ENCODE peak calls at places on chromosomes 7 and 10, in five cellular contexts. I is heart left ventricle, Q is right lobe of liver, E is esophagus squamous epithelium, A is vagina. T is an unnamed sample.

GRCh38 chr7:12653127-12653917 is 34.1 kb upstream of the ARL4A start:
- DNase-seq in I (no peak), Q (no peak), E (no peak), A (no peak), T (no peak)

GRCh38 chr7:28062197-28062988 is 118.2 kb downstream of the JAZF1 start:
- DNase-seq in I (peak), Q (peak), E (no peak), A (no peak), T (no peak)

GRCh38 chr7:47119408-47119807 is 462.5 kb downstream of the TNS3 start:
- DNase-seq in I (no peak), Q (no peak), E (no peak), A (no peak), T (no peak)

GRCh38 chr10:17227367-17228080 is 517 bp upstream of the VIM start:
- DNase-seq in I (no peak), Q (no peak), E (no peak), A (no peak), T (no peak)

GRCh38 chr10:28975891-28976471 is 298.7 kb downstream of the BAMBI start:
- DNase-seq in I (no peak), Q (no peak), E (no peak), A (no peak), T (no peak)

GRCh38 chr7:106504620-106505019 is 156.3 kb downstream of the CCDC71L start:
- DNase-seq in I (no peak), Q (no peak), E (no peak), A (no peak), T (no peak)

GRCh38 chr10:11609492-11610093 is 1.9 kb downstream of the USP6NL start:
- DNase-seq in I (no peak), Q (no peak), E (no peak), A (no peak), T (no peak)

GRCh38 chr7:47470567-47471357 is 111.1 kb downstream of the TNS3 start:
- DNase-seq in I (no peak), Q (peak), E (no peak), A (no peak), T (no peak)

GRCh38 chr7:38382627-38383026 is 109.2 kb upstream of the TARP start:
- DNase-seq in I (no peak), Q (no peak), E (no peak), A (no peak), T (no peak)

GRCh38 chr7:156223935-156224334 is 411.7 kb upstream of the SHH start:
- DNase-seq in I (no peak), Q (no peak), E (no peak), A (peak), T (peak)

GRCh38 chr10:80455461-80456345 is 1.6 kb downstream of the TSPAN14 start:
- DNase-seq in I (no peak), Q (no peak), E (no peak), A (no peak), T (no peak)

GRCh38 chr7:12475362-12476063 is 71.8 kb upstream of the VWDE start:
- DNase-seq in I (no peak), Q (no peak), E (no peak), A (no peak), T (no peak)

DNA sequence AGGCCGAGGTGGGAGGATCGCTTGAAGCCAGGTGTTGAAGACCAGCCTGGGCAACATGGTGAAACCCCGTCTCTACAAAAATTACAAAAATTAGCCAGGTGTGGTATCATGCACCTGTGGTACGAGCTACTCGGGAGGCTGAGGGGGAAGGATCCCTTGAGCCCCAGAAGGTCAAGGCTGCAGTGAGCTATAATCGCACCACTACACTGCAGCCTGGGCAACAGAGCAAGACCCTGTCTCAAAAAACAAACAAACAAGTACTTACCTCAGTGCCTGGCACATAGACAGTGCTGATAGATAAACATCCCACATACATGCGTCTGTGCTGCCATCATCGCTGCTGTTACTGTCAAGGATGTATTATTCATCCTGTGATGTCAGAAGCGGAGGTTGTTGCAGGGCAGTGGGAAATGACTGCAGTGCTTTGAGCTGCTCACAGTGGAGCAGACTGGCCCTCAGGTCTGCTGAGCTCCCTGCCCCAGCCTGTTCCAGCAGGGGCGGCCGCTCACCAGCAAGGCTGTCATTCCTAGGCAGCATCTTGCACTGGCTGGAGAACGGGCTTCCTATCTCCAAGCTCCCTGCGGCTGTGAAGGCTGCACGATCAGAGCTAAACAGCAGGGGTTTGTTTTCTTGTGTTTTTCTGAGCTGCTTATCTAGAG is 18.6 kb downstream of the FOXK1 start:
- DNase-seq in I (no peak), Q (peak), E (no peak), A (no peak), T (no peak)
- TF ChIP-seq CTCF in I (no peak), Q (no peak), E (no peak), A (no peak), T (no peak)

GRCh38 chr7:137882261-137882668 is 35.5 kb upstream of the DGKI start:
- DNase-seq in I (no peak), Q (no peak), E (no peak), A (no peak), T (no peak)
- TF ChIP-seq POLR2A in I (no peak), Q (no peak), E (no peak), A (no peak), T (no peak)

GRCh38 chr7:142855756-142856564 is 1.1 kb downstream of the EPHB6 start:
- DNase-seq in I (peak), Q (peak), E (no peak), A (no peak), T (peak)
- H3K4me3 ChIP-seq in I (peak), Q (peak), E (peak), A (peak), T (peak)

DNA sequence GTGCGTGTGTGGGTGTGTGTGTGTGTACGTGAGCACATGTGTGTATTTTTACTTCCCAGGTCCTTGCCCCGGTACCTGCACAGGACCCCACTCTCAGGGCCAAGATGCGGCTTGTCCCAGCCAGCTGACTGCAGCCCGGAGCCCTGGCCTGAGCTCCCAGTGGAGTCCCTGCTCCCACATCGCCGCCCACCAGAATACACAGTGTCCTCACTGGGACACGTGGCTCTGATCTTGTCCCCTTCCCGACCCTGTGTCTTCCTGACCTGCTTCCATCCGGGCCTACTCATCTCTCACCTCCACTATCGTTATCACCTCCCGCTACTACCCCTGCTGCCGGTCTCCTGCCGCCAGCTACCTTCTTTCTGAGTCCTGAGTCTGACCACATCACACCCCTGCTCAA is 146.3 kb upstream of the CHST15 start:
- DNase-seq in I (no peak), Q (no peak), E (no peak), A (no peak), T (no peak)
- TF ChIP-seq CTCF in I (no peak), Q (no peak), E (no peak), A (no peak), T (no peak)

DNA sequence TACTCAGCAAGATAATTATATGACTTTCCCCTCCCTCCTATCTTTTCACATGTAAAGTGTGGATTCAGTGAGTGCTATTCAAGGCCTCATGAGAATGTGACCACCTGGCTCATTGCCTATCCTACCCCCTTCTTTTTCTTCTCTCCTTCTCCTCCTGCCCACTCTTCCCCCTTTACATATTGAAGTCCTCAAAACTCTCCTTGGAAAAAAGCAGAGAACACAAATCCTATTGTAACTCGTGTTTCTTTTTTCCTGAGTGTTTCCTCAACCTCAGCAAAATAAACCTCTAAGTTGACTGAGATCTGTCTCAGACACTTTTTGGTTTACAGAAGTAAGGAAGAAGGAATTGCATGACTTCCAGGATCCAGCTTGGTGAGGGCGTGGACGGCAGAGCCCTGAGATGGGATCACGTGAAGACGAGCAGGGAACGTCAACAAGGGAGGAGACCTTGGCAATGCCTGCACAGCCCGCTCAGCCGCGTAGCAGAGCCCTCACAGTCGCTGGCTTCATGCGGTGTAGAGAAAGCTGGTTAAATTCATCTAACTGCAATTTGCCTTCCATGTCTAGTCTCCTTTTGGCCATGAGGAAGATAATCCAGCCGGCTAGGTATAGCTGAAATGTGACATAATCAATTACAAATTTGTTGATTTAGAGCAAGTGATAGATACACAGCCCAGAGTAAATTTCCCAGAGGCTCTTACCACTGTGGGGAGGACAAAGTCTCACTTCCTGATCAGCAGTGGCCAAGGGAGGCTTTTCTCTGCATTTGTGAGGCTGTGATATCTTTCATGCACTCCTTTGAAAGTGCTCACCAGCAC is 75.7 kb downstream of the LYZL2 start:
- DNase-seq in I (peak), Q (peak), E (no peak), A (no peak), T (peak)
- TF ChIP-seq POLR2A in I (no peak), Q (peak), E (peak), A (peak), T (no peak)

GRCh38 chr7:136247211-136247610 is 270.1 kb upstream of the MTPN start:
- DNase-seq in I (no peak), Q (no peak), E (no peak), A (no peak), T (no peak)

DNA sequence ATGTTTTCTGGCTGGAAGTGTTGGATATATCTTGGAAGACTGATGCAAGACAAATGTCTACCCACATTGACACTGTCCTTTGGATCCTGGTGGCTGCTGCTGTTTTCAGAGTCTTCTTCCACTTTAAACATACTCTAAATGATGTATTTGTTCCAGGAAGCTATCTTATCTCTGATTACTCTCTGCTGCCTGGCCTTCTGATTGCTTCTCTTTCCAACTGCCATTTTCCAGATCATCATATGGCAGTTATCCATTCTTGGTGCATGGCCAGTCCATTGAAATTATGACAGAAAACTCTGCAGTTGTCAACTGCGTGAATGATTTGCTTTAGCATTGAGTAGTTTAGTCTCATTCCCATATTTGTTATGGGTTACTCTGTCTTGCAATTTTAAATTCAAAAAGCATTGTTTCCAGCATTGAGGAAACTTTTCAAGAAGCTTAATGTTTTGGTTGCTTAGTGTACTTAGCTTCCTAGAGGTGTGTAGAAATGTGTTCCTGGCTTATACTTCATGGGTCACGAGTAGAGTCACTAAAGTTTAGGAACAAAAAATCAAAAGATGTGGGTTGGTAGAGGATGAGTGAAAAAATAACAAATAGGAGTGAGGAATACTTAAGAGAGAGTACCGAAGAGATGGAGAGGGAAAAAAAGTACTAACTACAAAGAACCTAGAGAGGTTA is 268.3 kb upstream of the MTPN start:
- DNase-seq in I (no peak), Q (no peak), E (no peak), A (no peak), T (no peak)
- H3K4me3 ChIP-seq in I (no peak), Q (no peak), E (no peak), A (no peak), T (no peak)

DNA sequence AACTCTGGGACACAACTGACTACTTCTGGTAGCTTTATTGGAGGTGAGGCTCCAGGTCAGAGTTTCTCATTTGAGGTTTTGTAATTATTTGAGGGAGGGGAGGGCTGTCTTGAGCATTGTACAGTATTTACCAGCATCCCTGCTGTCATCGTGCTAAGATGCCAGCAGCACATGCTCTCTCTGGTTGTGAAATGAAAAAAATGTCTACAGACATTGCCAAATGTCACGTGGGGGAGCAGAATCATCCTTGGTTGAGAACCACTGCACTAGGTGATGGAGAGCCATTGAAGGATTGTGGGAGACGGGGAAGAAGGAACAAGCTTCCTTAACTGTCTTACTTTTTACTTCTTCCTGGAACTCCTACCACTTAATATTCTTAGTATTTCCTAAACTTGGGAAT is 5.0 kb downstream of the SEPTIN7 start:
- DNase-seq in I (no peak), Q (no peak), E (no peak), A (no peak), T (peak)
- TF ChIP-seq CTCF in I (no peak), Q (no peak), E (no peak), A (no peak), T (no peak)

DNA sequence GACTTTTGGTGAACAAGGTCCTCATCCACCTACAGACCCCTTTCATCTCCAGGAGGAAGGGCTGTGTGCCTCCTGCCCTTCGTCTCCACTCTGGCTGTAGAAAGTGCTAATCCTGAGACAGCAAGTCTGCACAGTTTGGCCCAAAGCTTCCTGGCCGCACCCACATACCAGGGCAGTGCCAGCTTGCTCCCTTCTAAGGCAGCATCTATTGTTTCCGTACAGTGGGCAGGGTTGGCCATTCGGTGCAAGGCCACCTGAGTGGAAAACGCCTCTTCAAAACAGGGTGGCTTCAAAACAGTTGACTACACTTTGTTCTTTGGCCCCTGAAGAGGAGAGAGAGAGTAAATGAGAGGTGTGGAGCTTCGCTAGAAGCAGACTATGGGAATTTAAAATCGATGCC is 134.1 kb upstream of the KLF14 start:
- DNase-seq in I (no peak), Q (no peak), E (no peak), A (no peak), T (no peak)
- TF ChIP-seq POLR2A in I (no peak), Q (no peak), E (no peak), A (no peak), T (no peak)

GRCh38 chr10:88424881-88425280 is 158.2 kb downstream of the RNLS start:
- DNase-seq in I (no peak), Q (no peak), E (no peak), A (no peak), T (no peak)

GRCh38 chr10:88423732-88424131 is 159.4 kb downstream of the RNLS start:
- DNase-seq in I (no peak), Q (no peak), E (no peak), A (no peak), T (no peak)

GRCh38 chr10:88418871-88419270 is 164.2 kb downstream of the RNLS start:
- DNase-seq in I (no peak), Q (no peak), E (no peak), A (no peak), T (no peak)

GRCh38 chr10:88417337-88417736 is 165.8 kb downstream of the RNLS start:
- DNase-seq in I (no peak), Q (no peak), E (no peak), A (no peak), T (no peak)

DNA sequence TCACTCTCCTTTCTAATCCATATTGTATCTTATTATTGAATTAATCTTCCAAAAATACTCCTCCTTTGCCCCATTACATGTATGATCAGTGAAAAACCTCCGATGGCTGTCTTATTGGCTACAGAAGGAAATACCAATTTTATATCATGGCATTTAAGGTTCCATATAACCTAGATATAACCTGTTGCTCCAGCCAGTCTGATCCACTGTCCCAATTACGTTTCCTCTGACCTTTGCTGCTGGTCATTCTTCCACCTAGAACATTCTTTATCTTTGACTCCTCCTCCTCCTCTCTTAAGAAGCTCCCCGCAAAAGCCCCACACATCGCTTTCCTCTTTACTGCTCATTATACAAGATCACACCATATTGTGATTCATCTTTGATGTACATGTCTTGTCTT is 161.5 kb downstream of the RNLS start:
- DNase-seq in I (no peak), Q (no peak), E (no peak), A (no peak), T (no peak)
- H3K4me3 ChIP-seq in I (no peak), Q (no peak), E (no peak), A (no peak), T (no peak)

GRCh38 chr7:100674441-100675407 is 1.2 kb downstream of the GNB2 start:
- DNase-seq in I (no peak), Q (peak), E (no peak), A (no peak), T (peak)
- TF ChIP-seq CTCF in I (no peak), Q (no peak), E (no peak), A (no peak), T (no peak)